ENCODE peak calls at places on chromosome 20, in four cellular contexts. F is lung; A is heart left ventricle; U is CD4-positive, CD25-positive, alpha-beta regulatory T cell. P is an unnamed sample.

GRCh38 chr20:24702501-24703283 is 233.3 kb downstream of the SYNDIG1 start:
- DNase-seq in F (peak; percentile 26), A (no peak), U (no peak), P (peak; percentile 90)

GRCh38 chr20:61817575-61817974 is 248.1 kb downstream of the TAF4 start:
- DNase-seq in F (no peak), A (peak; percentile 6), U (no peak), P (no peak)

GRCh38 chr20:63116412-63117106 is 99.4 kb downstream of the YTHDF1 start:
- DNase-seq in F (no peak), A (peak; percentile 28), U (no peak), P (no peak)

GRCh38 chr20:3808141-3808479 is 12.0 kb downstream of the CDC25B start:
- DNase-seq in F (peak; percentile 84), A (peak; percentile 92), U (no peak), P (peak; percentile 95)

GRCh38 chr20:57457243-57457761 is 66.1 kb downstream of the RBM38 start:
- DNase-seq in F (no peak), A (no peak), U (no peak), P (no peak)

GRCh38 chr20:14883324-14883723 is 545.9 kb upstream of the FLRT3 start:
- DNase-seq in F (no peak), A (no peak), U (no peak), P (no peak)

GRCh38 chr20:35560105-35560511 is 18.2 kb downstream of the ERGIC3 start:
- DNase-seq in F (no peak), A (no peak), U (no peak), P (no peak)

GRCh38 chr20:60583741-60584140 is 625.5 kb downstream of the CDH26 start:
- DNase-seq in F (no peak), A (no peak), U (no peak), P (no peak)

GRCh38 chr20:24633521-24633920 is 164.1 kb downstream of the SYNDIG1 start:
- DNase-seq in F (no peak), A (no peak), U (no peak), P (no peak)

GRCh38 chr20:63381781-63382431 is 20.8 kb upstream of the CHRNA4 start:
- DNase-seq in F (no peak), A (no peak), U (no peak), P (no peak)

GRCh38 chr20:52746190-52746589 is 226.0 kb upstream of the TSHZ2 start:
- DNase-seq in F (no peak), A (no peak), U (no peak), P (no peak)

GRCh38 chr20:3935295-3935955 is 46.2 kb downstream of the PANK2 start:
- DNase-seq in F (no peak), A (peak; percentile 74), U (no peak), P (no peak)

GRCh38 chr20:13430346-13431002 is 208.3 kb downstream of the TASP1 start:
- DNase-seq in F (no peak), A (no peak), U (no peak), P (no peak)

GRCh38 chr20:24376523-24377085 is 92.8 kb upstream of the SYNDIG1 start:
- DNase-seq in F (no peak), A (no peak), U (no peak), P (no peak)

GRCh38 chr20:41174373-41174772 is 37.0 kb downstream of the PLCG1 start:
- DNase-seq in F (peak; percentile 26), A (no peak), U (no peak), P (no peak)

GRCh38 chr20:51457281-51457932 is 85.1 kb downstream of the NFATC2 start:
- DNase-seq in F (no peak), A (peak; percentile 70), U (no peak), P (no peak)

GRCh38 chr20:40540163-40540562 is 148.9 kb downstream of the MAFB start:
- DNase-seq in F (no peak), A (no peak), U (no peak), P (no peak)

GRCh38 chr20:61166324-61166723 is 85.7 kb upstream of the CDH4 start:
- DNase-seq in F (no peak), A (no peak), U (no peak), P (no peak)

GRCh38 chr20:34693414-34693813 is 10.7 kb upstream of the TP53INP2 start:
- DNase-seq in F (no peak), A (no peak), U (no peak), P (no peak)

GRCh38 chr20:63313349-63314014 is 20.5 kb downstream of the COL20A1 start:
- DNase-seq in F (no peak), A (peak; percentile 23), U (no peak), P (no peak)

GRCh38 chr20:32190608-32191415 is 16.7 kb downstream of the PLAGL2 start:
- DNase-seq in F (no peak), A (no peak), U (no peak), P (no peak)

GRCh38 chr20:48025061-48025515 is 239.8 kb upstream of the SULF2 start:
- DNase-seq in F (no peak), A (peak; percentile 33), U (no peak), P (no peak)

GRCh38 chr20:8800089-8800488 is 268.8 kb upstream of the PLCB4 start:
- DNase-seq in F (no peak), A (no peak), U (no peak), P (no peak)

GRCh38 chr20:64247970-64248841 is 7.3 kb upstream of the PCMTD2 start:
- DNase-seq in F (no peak), A (no peak), U (no peak), P (no peak)

GRCh38 chr20:48203252-48203651 is 418.0 kb upstream of the SULF2 start:
- DNase-seq in F (no peak), A (no peak), U (no peak), P (no peak)

GRCh38 chr20:47464380-47465101 is 37.1 kb upstream of the NCOA3 start:
- DNase-seq in F (peak; percentile 90), A (peak; percentile 76), U (no peak), P (no peak)

GRCh38 chr20:63703976-63704748 is 3.6 kb downstream of the ARFRP1 start:
- DNase-seq in F (no peak), A (no peak), U (no peak), P (no peak)

DNA sequence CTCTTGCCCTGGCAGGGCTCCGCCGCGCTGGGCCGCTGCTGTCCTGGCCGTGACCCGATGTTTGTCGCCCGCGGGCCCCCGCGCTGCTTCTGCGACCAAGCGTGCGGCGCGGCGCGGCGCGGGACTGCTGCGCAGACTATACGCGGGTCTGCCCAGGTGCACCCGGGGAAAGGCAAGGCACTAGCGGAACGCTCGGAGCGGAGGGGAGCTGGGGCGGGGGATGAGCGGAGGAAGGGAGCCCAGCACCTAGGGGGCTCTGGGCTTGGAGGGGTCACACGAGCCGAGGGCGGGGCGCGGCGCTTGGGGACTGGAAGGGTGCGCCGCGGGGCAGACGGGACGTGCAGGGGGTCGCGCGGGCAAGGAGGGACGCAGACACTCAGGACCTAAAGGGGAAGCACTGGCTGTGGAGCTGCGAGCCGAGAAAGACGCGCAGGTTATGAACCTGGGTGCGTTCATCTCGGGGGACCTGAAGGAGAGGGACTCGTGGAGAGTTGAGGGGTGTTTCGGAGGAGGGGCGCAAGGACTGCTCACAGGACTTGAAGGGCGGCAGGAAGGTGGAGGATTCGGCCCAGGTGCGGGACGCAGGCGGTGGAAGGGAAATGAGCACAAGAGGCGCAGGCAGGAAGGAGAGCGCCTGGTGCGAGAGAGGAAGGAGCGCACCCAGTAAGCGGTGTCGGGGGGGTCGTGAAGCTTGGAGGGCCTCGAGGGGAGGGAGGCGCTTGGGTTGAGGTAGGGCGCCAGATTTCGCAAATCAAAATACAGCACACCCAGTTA is 40.8 kb upstream of the ZNFX1 start:
- DNase-seq in F (no peak), A (no peak), U (no peak), P (no peak)
- H3K36me3 ChIP-seq in F (no peaks in the 10 kb centered on the region), A (no peaks in the 10 kb centered on the region), U (no peaks in the 10 kb centered on the region), P (no peaks in the 10 kb centered on the region)

GRCh38 chr20:46307999-46308257 is 370 bp downstream of the CDH22 start:
- DNase-seq in F (no peak), A (no peak), U (no peak), P (no peak)
- H3K4me3 ChIP-seq in F (no peak overlapping the region), A (peak overlapping the region; percentile 53), U (no peak overlapping the region), P (peak overlapping the region; percentile 53)

GRCh38 chr20:444117-444516 is 18.2 kb downstream of the TBC1D20 start:
- DNase-seq in F (no peak), A (no peak), U (no peak), P (no peak)

GRCh38 chr20:443223-443793 is 19.0 kb downstream of the TBC1D20 start:
- DNase-seq in F (no peak), A (no peak), U (no peak), P (no peak)

GRCh38 chr20:440636-441035 is 21.7 kb downstream of the TBC1D20 start:
- DNase-seq in F (no peak), A (no peak), U (no peak), P (no peak)

GRCh38 chr20:444862-445426 is 17.4 kb downstream of the TBC1D20 start:
- DNase-seq in F (no peak), A (no peak), U (no peak), P (no peak)

DNA sequence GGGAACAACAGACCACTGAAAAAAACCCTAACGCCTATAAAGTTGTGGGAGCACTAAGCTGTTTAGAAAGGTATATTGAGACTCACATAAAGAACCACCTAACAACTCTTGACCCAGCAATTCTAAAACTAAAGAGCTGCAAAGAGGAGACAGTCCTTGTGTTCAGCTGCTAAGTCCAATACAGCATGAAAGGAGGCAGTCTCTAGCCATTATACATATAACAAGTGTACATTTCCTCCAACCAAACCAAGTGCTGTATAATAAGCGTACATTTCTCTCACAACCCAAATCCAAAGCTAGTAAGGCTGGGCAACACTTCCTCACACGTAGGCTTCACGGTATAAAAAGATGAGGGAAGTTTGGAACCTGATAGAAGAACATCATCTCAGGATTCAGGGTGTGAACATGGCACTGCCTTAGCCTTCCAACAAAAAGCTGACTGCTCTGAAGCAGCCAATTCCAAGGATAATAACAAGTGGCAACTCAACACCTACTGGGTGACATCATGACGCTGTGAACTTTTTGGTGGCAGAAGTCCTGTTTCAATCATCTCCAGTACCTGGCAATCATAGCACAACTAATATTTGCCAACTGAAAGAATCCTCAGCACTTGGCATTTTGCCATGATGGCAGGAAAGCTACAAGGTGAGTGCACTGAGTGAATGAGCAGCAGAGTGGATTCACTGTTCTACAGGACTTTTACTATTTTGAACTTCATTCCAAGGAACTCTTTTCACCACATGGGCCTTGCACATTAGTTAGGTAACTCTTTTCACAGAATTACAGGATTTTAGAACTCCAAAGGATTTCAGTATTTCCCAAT is 16.6 kb downstream of the TBC1D20 start:
- DNase-seq in F (peak; percentile 52), A (no peak), U (no peak), P (no peak)
- H3K36me3 ChIP-seq in F (peaks cover 14% of the 10 kb centered on the region), A (peaks cover 41% of the 10 kb centered on the region), U (peaks cover 55% of the 10 kb centered on the region), P (peaks cover 66% of the 10 kb centered on the region)

DNA sequence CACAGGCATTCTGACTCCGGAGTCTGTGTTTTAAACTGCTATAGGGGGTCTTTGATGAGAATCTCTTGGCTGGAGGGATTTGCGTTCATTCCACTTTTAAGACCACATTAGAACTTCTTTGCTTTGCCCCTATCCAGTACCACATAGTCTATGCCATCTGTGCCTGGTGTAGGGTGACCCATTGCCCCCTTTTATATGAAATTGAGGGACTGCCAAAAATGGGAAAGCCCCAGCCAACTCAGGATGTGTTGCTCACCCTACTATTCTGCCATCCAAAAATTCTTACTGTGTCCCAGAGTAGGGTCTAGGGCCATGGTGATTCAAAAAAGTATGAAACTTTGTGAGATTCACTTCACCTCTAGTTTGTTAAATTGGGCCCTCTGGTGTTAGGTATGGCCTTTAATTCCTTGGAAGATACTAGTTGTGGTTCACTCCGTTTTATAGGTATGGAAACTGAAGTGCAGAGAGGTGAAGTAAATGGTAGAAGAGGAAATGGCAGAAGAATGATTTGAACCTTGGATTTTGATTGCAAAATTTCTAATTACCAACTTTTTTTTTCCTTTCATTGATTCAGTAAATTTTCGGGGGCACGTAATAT is 1.4 kb downstream of the PFDN4 start:
- DNase-seq in F (no peak), A (no peak), U (no peak), P (peak; percentile 7)
- H3K4me3 ChIP-seq in F (no peak overlapping the region), A (peak overlapping the region; percentile 91), U (peak overlapping the region; percentile 87), P (peak overlapping the region; percentile 83)

P was measured in esophagus muscularis mucosa.